ENCODE peak calls at places on chromosomes 13 and 19, in ten cellular contexts. L, Q, S, O, A, J, I, D, H and V are unnamed samples. For H3K36me3, the result is how much of the 10 kb centered on the place peaks cover.

GRCh38 chr13:67197704-67198103 is 32.4 kb downstream of the PCDH9 start:
- DNase-seq in L (no peak), Q (no peak), S (no peak), O (no peak), A (no peak), J (no peak), I (no peak), D (no peak), H (no peak), V (no peak)

GRCh38 chr13:110263906-110264305 is 43.1 kb downstream of the COL4A1 start:
- DNase-seq in L (no peak), Q (no peak), S (peak), O (no peak), A (no peak), J (peak), I (no peak), D (no peak), H (no peak), V (no peak)

GRCh38 chr19:32928806-32929205 is 43.0 kb downstream of the CEP89 start:
- DNase-seq in L (no peak), Q (no peak), S (no peak), O (no peak), A (no peak), J (no peak), I (no peak), D (no peak), H (no peak), V (no peak)

GRCh38 chr13:62176051-62176450 is 760.4 kb upstream of the PCDH20 start:
- DNase-seq in L (no peak), Q (no peak), S (no peak), O (no peak), A (no peak), J (no peak), I (no peak), D (no peak), H (no peak), V (no peak)

GRCh38 chr19:36008336-36008978 is at the start of gene SYNE4:
- DNase-seq in L (no peak), Q (no peak), S (no peak), O (no peak), A (no peak), J (peak), I (no peak), D (no peak), H (no peak), V (no peak)

GRCh38 chr13:100694722-100695644 is 20.4 kb upstream of the TMTC4 start:
- DNase-seq in L (no peak), Q (peak), S (no peak), O (peak), A (no peak), J (peak), I (no peak), D (no peak), H (no peak), V (no peak)

GRCh38 chr13:113860579-113861432 is 3.1 kb downstream of the GAS6 start:
- DNase-seq in L (peak), Q (no peak), S (no peak), O (no peak), A (no peak), J (peak), I (no peak), D (no peak), H (no peak), V (peak)

GRCh38 chr19:8412783-8413592 is at the start of gene MARCHF2:
- DNase-seq in L (peak), Q (peak), S (peak), O (peak), A (peak), J (peak), I (peak), D (peak), H (peak), V (peak)

GRCh38 chr19:56949651-56950050 is 109.1 kb upstream of the PEG3 start:
- DNase-seq in L (no peak), Q (no peak), S (no peak), O (no peak), A (no peak), J (no peak), I (no peak), D (no peak), H (no peak), V (no peak)

GRCh38 chr13:36461472-36461871 is 29.2 kb downstream of the CCNA1 start:
- DNase-seq in L (no peak), Q (no peak), S (no peak), O (no peak), A (no peak), J (no peak), I (no peak), D (no peak), H (no peak), V (no peak)

GRCh38 chr13:73451120-73452029 is 392.6 kb downstream of the KLF5 start:
- DNase-seq in L (no peak), Q (no peak), S (no peak), O (no peak), A (no peak), J (no peak), I (no peak), D (no peak), H (no peak), V (no peak)

DNA sequence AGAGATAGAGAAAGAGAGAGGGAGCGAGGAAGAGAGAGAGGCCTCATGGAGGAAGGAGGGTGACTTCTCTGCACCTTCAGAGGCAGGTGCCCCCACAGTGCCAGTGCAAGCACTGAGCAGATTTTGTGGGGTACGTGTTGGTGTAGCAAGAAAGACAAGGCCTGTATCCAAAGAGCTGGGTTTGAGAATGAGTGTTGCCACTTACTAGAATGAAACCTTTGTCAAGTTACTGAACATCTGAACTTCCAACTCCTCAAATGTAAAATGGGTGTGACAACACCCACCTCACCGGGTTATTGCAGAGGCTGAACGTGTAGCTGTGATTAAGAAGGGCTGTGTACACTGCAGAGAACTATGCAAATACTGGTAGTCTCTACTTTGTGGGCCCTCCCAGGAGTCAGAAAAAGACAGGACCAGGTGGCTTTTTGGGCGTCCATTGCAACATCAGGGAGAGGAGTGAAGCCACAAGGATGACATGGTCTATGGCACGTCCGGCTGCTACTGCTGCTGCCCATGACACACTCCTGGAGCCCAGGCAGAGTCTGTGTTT is 54.3 kb upstream of the ATP12A start:
- DNase-seq in L (no peak), Q (no peak), S (no peak), O (no peak), A (no peak), J (no peak), I (no peak), D (no peak), H (no peak), V (no peak)
- H3K4me3 ChIP-seq in L (no peak), Q (no peak), S (no peak), O (no peak), A (no peak), J (no peak), I (no peak), D (no peak), H (no peak), V (no peak)

DNA sequence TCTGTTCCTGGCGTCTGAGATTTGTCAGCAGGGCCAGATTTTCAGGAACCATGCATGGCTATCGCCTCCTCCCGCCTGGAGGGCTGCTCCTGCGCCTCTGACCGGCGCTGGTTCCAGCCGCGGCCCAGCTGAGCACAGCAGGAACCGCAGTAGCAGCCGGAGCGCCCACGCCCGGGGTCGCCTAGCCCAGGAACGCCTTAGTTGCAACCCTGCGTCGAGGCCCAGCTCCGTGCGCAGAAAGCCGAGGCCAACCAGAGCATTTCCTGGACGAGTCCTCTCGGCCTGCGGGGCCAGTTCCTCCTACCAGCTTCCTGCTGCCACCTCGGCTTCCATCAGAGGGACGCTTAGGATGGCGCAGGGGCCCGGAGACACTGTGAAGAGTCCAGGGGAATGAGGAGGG is 74.9 kb downstream of the ZNF492 start:
- DNase-seq in L (peak), Q (no peak), S (no peak), O (no peak), A (no peak), J (no peak), I (no peak), D (no peak), H (no peak), V (no peak)
- H3K36me3 ChIP-seq in L (under half), Q (under half), S (under half), O (under half), A (under half), J (under half), I (under half), D (under half), H (under half), V (under half)

GRCh38 chr19:47089767-47090350 is 23.7 kb downstream of the ZC3H4 start:
- DNase-seq in L (peak), Q (no peak), S (peak), O (no peak), A (no peak), J (no peak), I (no peak), D (no peak), H (no peak), V (no peak)
- H3K4me3 ChIP-seq in L (no peak), Q (no peak), S (no peak), O (no peak), A (no peak), J (no peak), I (no peak), D (no peak), H (no peak), V (no peak)

GRCh38 chr19:2228157-2229030 is 7.7 kb downstream of the PLEKHJ1 start:
- DNase-seq in L (peak), Q (no peak), S (no peak), O (no peak), A (no peak), J (no peak), I (no peak), D (no peak), H (no peak), V (no peak)

GRCh38 chr19:2226051-2226839 is 9.9 kb downstream of the PLEKHJ1 start:
- DNase-seq in L (peak), Q (no peak), S (no peak), O (no peak), A (no peak), J (no peak), I (no peak), D (no peak), H (no peak), V (no peak)

GRCh38 chr19:2227415-2228156 is 8.5 kb downstream of the PLEKHJ1 start:
- DNase-seq in L (peak), Q (no peak), S (no peak), O (no peak), A (no peak), J (no peak), I (no peak), D (no peak), H (no peak), V (no peak)

GRCh38 chr19:2225415-2226050 is 10.6 kb downstream of the PLEKHJ1 start:
- DNase-seq in L (peak), Q (no peak), S (no peak), O (no peak), A (no peak), J (no peak), I (no peak), D (no peak), H (no peak), V (no peak)

GRCh38 chr19:2226840-2227360 is 9.2 kb downstream of the PLEKHJ1 start:
- DNase-seq in L (peak), Q (no peak), S (no peak), O (no peak), A (no peak), J (no peak), I (no peak), D (no peak), H (no peak), V (no peak)
- H3K36me3 ChIP-seq in L (half or more), Q (under half), S (under half), O (under half), A (under half), J (under half), I (under half), D (under half), H (under half), V (under half)

DNA sequence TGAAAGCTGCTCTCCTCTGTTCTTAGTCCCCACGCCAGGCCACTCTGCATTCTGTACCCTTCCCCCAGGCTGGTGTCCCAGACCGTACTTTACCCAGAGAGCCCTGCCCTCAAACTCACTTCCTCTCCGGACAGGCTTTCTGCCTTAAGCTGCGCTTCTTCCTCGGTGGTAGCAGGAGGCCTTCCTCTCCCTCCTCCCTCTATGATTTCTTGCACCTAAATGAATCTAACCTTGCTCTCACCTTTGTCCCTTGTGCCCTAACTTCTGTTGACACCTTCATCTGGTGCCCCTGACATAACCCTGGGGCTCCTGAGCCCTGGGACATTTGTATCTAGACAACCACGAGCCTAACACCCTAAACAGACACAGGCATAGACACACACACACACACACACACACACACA is 29.6 kb upstream of the CEACAM21 start:
- DNase-seq in L (no peak), Q (no peak), S (no peak), O (no peak), A (peak), J (no peak), I (no peak), D (no peak), H (no peak), V (no peak)
- H3K4me3 ChIP-seq in L (peak), Q (no peak), S (no peak), O (no peak), A (peak), J (no peak), I (no peak), D (no peak), H (no peak), V (no peak)

GRCh38 chr19:43738780-43739211 is 16.0 kb downstream of the SMG9 start:
- DNase-seq in L (no peak), Q (no peak), S (no peak), O (no peak), A (no peak), J (peak), I (no peak), D (no peak), H (no peak), V (no peak)

GRCh38 chr19:43741075-43741840 is 13.5 kb downstream of the SMG9 start:
- DNase-seq in L (no peak), Q (no peak), S (no peak), O (no peak), A (no peak), J (no peak), I (no peak), D (no peak), H (no peak), V (no peak)

GRCh38 chr19:43739836-43740235 is 14.9 kb downstream of the SMG9 start:
- DNase-seq in L (no peak), Q (no peak), S (no peak), O (peak), A (no peak), J (no peak), I (no peak), D (no peak), H (no peak), V (no peak)

GRCh38 chr19:43735957-43736356 is 18.8 kb downstream of the SMG9 start:
- DNase-seq in L (no peak), Q (no peak), S (no peak), O (no peak), A (no peak), J (peak), I (no peak), D (no peak), H (no peak), V (no peak)

DNA sequence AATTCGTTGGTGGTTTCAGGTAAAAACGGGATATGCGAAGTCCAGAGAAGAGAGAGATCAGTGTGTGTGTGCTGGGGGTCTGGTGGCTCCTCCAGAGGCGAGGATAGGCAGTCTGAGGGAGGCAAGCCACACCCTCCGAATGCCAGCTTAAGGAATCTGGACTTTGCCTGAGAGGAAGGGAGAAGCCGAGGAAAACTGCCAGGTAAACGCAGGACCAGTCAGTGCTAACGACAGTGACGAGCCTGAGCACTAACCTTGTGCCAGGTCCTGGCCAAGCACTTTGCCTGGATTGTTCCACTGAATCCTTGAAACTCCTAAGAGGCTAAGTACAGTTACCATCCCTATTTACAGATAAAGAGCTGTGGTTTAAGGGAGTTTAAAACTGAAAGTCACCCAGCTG is 15.3 kb downstream of the SMG9 start:
- DNase-seq in L (no peak), Q (no peak), S (no peak), O (no peak), A (no peak), J (no peak), I (no peak), D (no peak), H (no peak), V (no peak)
- H3K36me3 ChIP-seq in L (half or more), Q (half or more), S (under half), O (half or more), A (half or more), J (under half), I (under half), D (under half), H (under half), V (under half)

GRCh38 chr13:41013834-41014233 is 5.3 kb downstream of the ELF1 start:
- DNase-seq in L (no peak), Q (no peak), S (no peak), O (no peak), A (no peak), J (no peak), I (no peak), D (no peak), H (no peak), V (no peak)
- H3K4me3 ChIP-seq in L (no peak), Q (no peak), S (no peak), O (no peak), A (no peak), J (no peak), I (no peak), D (no peak), H (no peak), V (no peak)

GRCh38 chr19:18576383-18576782 is 4.7 kb downstream of the UBA52 start:
- DNase-seq in L (no peak), Q (no peak), S (no peak), O (no peak), A (no peak), J (no peak), I (no peak), D (no peak), H (no peak), V (no peak)

GRCh38 chr19:18574691-18575291 is 3.1 kb downstream of the UBA52 start:
- DNase-seq in L (peak), Q (no peak), S (no peak), O (no peak), A (no peak), J (no peak), I (no peak), D (no peak), H (no peak), V (no peak)

GRCh38 chr19:18568367-18568766 is 3.3 kb upstream of the UBA52 start:
- DNase-seq in L (peak), Q (no peak), S (no peak), O (no peak), A (no peak), J (no peak), I (no peak), D (no peak), H (no peak), V (no peak)

GRCh38 chr19:18566953-18567352 is 4.7 kb upstream of the UBA52 start:
- DNase-seq in L (peak), Q (no peak), S (no peak), O (no peak), A (no peak), J (no peak), I (no peak), D (no peak), H (no peak), V (no peak)

GRCh38 chr19:18571564-18572344 is at the start of gene UBA52:
- DNase-seq in L (peak), Q (peak), S (peak), O (peak), A (peak), J (peak), I (peak), D (peak), H (peak), V (peak)
- H3K36me3 ChIP-seq in L (half or more), Q (under half), S (under half), O (under half), A (half or more), J (under half), I (under half), D (under half), H (under half), V (under half)